ENCODE peak calls at places on chromosomes 4 and X, in four cellular contexts. I is fibroblast of lung, C is M059J, N is HFFc6. A is an unnamed sample.

GRCh38 chrX:11423362-11423818 is 130.2 kb downstream of the AMELX start:
- DNase-seq in I (peak), C (peak), N (peak), A (peak)

GRCh38 chrX:27078371-27078770 is 384.8 kb downstream of the PPP4R3C start:
- DNase-seq in I (no peak), C (no peak), N (no peak), A (no peak)

GRCh38 chr4:86685401-86685800 is 91.3 kb downstream of the PTPN13 start:
- DNase-seq in I (peak), C (peak), N (peak), A (no peak)

GRCh38 chrX:82782014-82782413 is 726.1 kb upstream of the POU3F4 start:
- DNase-seq in I (no peak), C (no peak), N (no peak), A (no peak)

GRCh38 chr4:900721-901120 is 31.4 kb downstream of the GAK start:
- DNase-seq in I (no peak), C (no peak), N (no peak), A (no peak)

GRCh38 chr4:104494822-104495559 is at the start of gene CXXC4:
- DNase-seq in I (peak), C (peak), N (peak), A (peak)

GRCh38 chr4:78612398-78613005 is 60.9 kb downstream of the ANXA3 start:
- DNase-seq in I (peak), C (peak), N (peak), A (no peak)

GRCh38 chr4:35151816-35152572 is 1092.3 kb downstream of the ARAP2 start:
- DNase-seq in I (no peak), C (peak), N (no peak), A (no peak)

GRCh38 chr4:48604527-48604926 is 114.5 kb downstream of the ZAR1 start:
- DNase-seq in I (no peak), C (no peak), N (no peak), A (no peak)

A was measured in Daoy.